ENCODE peak calls at places on chromosomes 13 and 19, in four cellular contexts. L is frontal cortex, Y is GOT3, P is T-cell. W is an unnamed sample.

GRCh38 chr19:16247353-16248182 is 49.9 kb downstream of the AP1M1 start:
- DNase-seq in L (peak; percentile 88), Y (no peak), P (peak; percentile 78), W (peak; percentile 49)

GRCh38 chr13:104256701-104257100 is 1190.5 kb upstream of the SLC10A2 start:
- DNase-seq in L (no peak), Y (no peak), P (no peak), W (no peak)

GRCh38 chr19:56958428-56958827 is 117.9 kb upstream of the PEG3 start:
- DNase-seq in L (no peak), Y (no peak), P (no peak), W (no peak)

GRCh38 chr19:7789447-7789846 is 26.4 kb downstream of the CLEC4M start:
- DNase-seq in L (no peak), Y (no peak), P (peak; percentile 42), W (no peak)

GRCh38 chr13:22187329-22187728 is 516.5 kb downstream of the FGF9 start:
- DNase-seq in L (no peak), Y (no peak), P (no peak), W (no peak)

GRCh38 chr19:48393559-48394330 is at the start of gene GRIN2D:
- DNase-seq in L (peak; percentile 48), Y (no peak), P (no peak), W (peak; percentile 46)

GRCh38 chr19:18416778-18417249 is 2.4 kb upstream of the SSBP4 start:
- DNase-seq in L (peak; percentile 74), Y (no peak), P (peak; percentile 44), W (peak; percentile 91)

GRCh38 chr13:36069881-36070366 is 61.3 kb downstream of the DCLK1 start:
- DNase-seq in L (no peak), Y (no peak), P (no peak), W (no peak)

GRCh38 chr19:13574933-13575332 is 68.7 kb upstream of the CACNA1A start:
- DNase-seq in L (peak; percentile 20), Y (no peak), P (no peak), W (no peak)

GRCh38 chr13:99864627-99864990 is 107.0 kb downstream of the ZIC5 start:
- DNase-seq in L (no peak), Y (no peak), P (no peak), W (no peak)

GRCh38 chr13:40440990-40441820 is 225.2 kb downstream of the FOXO1 start:
- DNase-seq in L (peak; percentile 40), Y (no peak), P (no peak), W (no peak)

GRCh38 chr19:55702131-55702627 is 27.2 kb downstream of the EPN1 start:
- DNase-seq in L (no peak), Y (no peak), P (no peak), W (no peak)

GRCh38 chr13:27130223-27131015 is 41.2 kb downstream of the USP12 start:
- DNase-seq in L (no peak), Y (no peak), P (no peak), W (no peak)

GRCh38 chr19:703651-704446 is 4.9 kb upstream of the PALM start:
- DNase-seq in L (peak; percentile 57), Y (no peak), P (peak; percentile 69), W (no peak)

GRCh38 chr13:46386996-46387851 is at the start of gene RUBCNL:
- DNase-seq in L (peak; percentile 55), Y (no peak), P (no peak), W (peak; percentile 1)

GRCh38 chr19:1585243-1585580 is 7.5 kb downstream of the MBD3 start:
- DNase-seq in L (no peak), Y (no peak), P (no peak), W (no peak)

GRCh38 chr13:103104340-103104739 is 38.1 kb upstream of the SLC10A2 start:
- DNase-seq in L (no peak), Y (no peak), P (no peak), W (no peak)

GRCh38 chr19:50639121-50640112 is at the start of gene SYT3:
- DNase-seq in L (peak; percentile 91), Y (no peak), P (peak; percentile 36), W (peak; percentile 70)

GRCh38 chr13:92838786-92839185 is 387.8 kb upstream of the GPC6 start:
- DNase-seq in L (no peak), Y (no peak), P (no peak), W (no peak)

GRCh38 chr13:98476538-98476966 is 100.4 kb downstream of the STK24 start:
- DNase-seq in L (peak; percentile 56), Y (no peak), P (peak; percentile 69), W (no peak)

GRCh38 chr19:18436651-18437478 is 1.1 kb downstream of the ISYNA1 start:
- DNase-seq in L (peak; percentile 81), Y (no peak), P (peak; percentile 74), W (peak; percentile 88)

GRCh38 chr19:33434090-33434885 is 60.8 kb downstream of the CEBPG start:
- DNase-seq in L (no peak), Y (no peak), P (no peak), W (no peak)

GRCh38 chr13:75738841-75739240 is 102.7 kb downstream of the LMO7 start:
- DNase-seq in L (no peak), Y (no peak), P (no peak), W (no peak)

GRCh38 chr19:24101459-24102122 is 14.6 kb downstream of the ZNF254 start:
- DNase-seq in L (no peak), Y (no peak), P (no peak), W (no peak)

GRCh38 chr13:60414177-60414576 is 17.2 kb downstream of the TDRD3 start:
- DNase-seq in L (no peak), Y (no peak), P (no peak), W (no peak)

GRCh38 chr19:12872941-12873890 is 8.0 kb downstream of the DNASE2 start:
- DNase-seq in L (peak; percentile 68), Y (peak; percentile 26), P (peak; percentile 73), W (peak; percentile 14)

GRCh38 chr19:40236366-40236765 is 9.9 kb upstream of the CCNP start:
- DNase-seq in L (no peak), Y (no peak), P (no peak), W (no peak)

GRCh38 chr13:38538412-38538811 is 148.5 kb upstream of the FREM2 start:
- DNase-seq in L (no peak), Y (no peak), P (no peak), W (no peak)

GRCh38 chr19:45972081-45972943 is 1.4 kb downstream of the NOVA2 start:
- DNase-seq in L (no peak), Y (no peak), P (peak; percentile 22), W (no peak)

GRCh38 chr19:29860492-29860891 is 48.7 kb downstream of the CCNE1 start:
- DNase-seq in L (no peak), Y (no peak), P (no peak), W (no peak)

GRCh38 chr19:48329167-48329891 is 4.0 kb downstream of the EMP3 start:
- DNase-seq in L (no peak), Y (no peak), P (peak; percentile 16), W (peak; percentile 27)

GRCh38 chr13:94710881-94711560 is 1.3 kb downstream of the SOX21 start:
- DNase-seq in L (no peak), Y (no peak), P (no peak), W (peak; percentile 34)